ENCODE peak calls at places on chromosomes 1 and 21, in four cellular contexts. R is K562, J is H1, A is HepG2. D is an unnamed sample.

GRCh38 chr1:187691439-187691838 is 862.7 kb downstream of the PLA2G4A start:
- DNase-seq in R (no peak), J (no peak), A (peak; percentile 8), D (no peak)

GRCh38 chr1:197180252-197180878 is 33.9 kb upstream of the ASPM start:
- DNase-seq in R (peak; percentile 40), J (no peak), A (peak; percentile 47), D (no peak)

GRCh38 chr21:42640486-42640885 is 12.9 kb upstream of the PDE9A start:
- DNase-seq in R (no peak), J (no peak), A (no peak), D (no peak)

GRCh38 chr1:16013220-16013907 is 4.5 kb downstream of the HSPB7 start:
- DNase-seq in R (peak; percentile 94), J (peak; percentile 84), A (peak; percentile 60), D (peak; percentile 24)

GRCh38 chr1:27103498-27103897 is 51.4 kb downstream of the SLC9A1 start:
- DNase-seq in R (no peak), J (no peak), A (no peak), D (no peak)

GRCh38 chr1:42484382-42484781 is 21.3 kb downstream of the CCDC30 start:
- DNase-seq in R (no peak), J (no peak), A (peak; percentile 7), D (no peak)

GRCh38 chr1:78075621-78076020 is 29.9 kb downstream of the GIPC2 start:
- DNase-seq in R (no peak), J (no peak), A (no peak), D (no peak)

GRCh38 chr1:194338241-194338948 is 1152.0 kb upstream of the B3GALT2 start:
- DNase-seq in R (no peak), J (no peak), A (no peak), D (no peak)

GRCh38 chr1:48405400-48405799 is 66.6 kb downstream of the SPATA6 start:
- DNase-seq in R (no peak), J (no peak), A (no peak), D (no peak)

GRCh38 chr1:151716771-151717631 is at the start of gene CELF3:
- DNase-seq in R (peak; percentile 74), J (peak; percentile 81), A (no peak), D (no peak)

GRCh38 chr1:175317309-175317708 is 124.7 kb upstream of the KIAA0040 start:
- DNase-seq in R (peak; percentile 57), J (peak; percentile 67), A (no peak), D (no peak)

GRCh38 chr1:35406103-35406502 is 137.6 kb downstream of the ZMYM4 start:
- DNase-seq in R (no peak), J (no peak), A (no peak), D (no peak)

GRCh38 chr1:178973671-178974091 is 52.0 kb upstream of the FAM20B start:
- DNase-seq in R (no peak), J (no peak), A (no peak), D (peak; percentile 19)

GRCh38 chr1:36846366-36846765 is 187.9 kb downstream of the GRIK3 start:
- DNase-seq in R (no peak), J (no peak), A (no peak), D (no peak)

GRCh38 chr1:215453440-215453839 is 113.7 kb upstream of the KCTD3 start:
- DNase-seq in R (no peak), J (no peak), A (no peak), D (no peak)

GRCh38 chr1:179353546-179353945 is 12.2 kb upstream of the AXDND1 start:
- DNase-seq in R (no peak), J (no peak), A (no peak), D (no peak)

GRCh38 chr1:32342704-32343103 is 6.7 kb upstream of the MARCKSL1 start:
- DNase-seq in R (no peak), J (no peak), A (no peak), D (no peak)

GRCh38 chr1:94936861-94937620 is 10.1 kb upstream of the CNN3 start:
- DNase-seq in R (no peak), J (no peak), A (no peak), D (no peak)

GRCh38 chr1:176501596-176501995 is 38.6 kb downstream of the PAPPA2 start:
- DNase-seq in R (no peak), J (no peak), A (no peak), D (no peak)

GRCh38 chr1:170664283-170664827 is 424 bp downstream of the PRRX1 start:
- DNase-seq in R (no peak), J (peak; percentile 80), A (no peak), D (no peak)

GRCh38 chr1:184270556-184270955 is 116.3 kb upstream of the C1orf21 start:
- DNase-seq in R (no peak), J (no peak), A (no peak), D (no peak)

GRCh38 chr1:53091841-53092645 is 30.0 kb downstream of the PODN start:
- DNase-seq in R (no peak), J (no peak), A (no peak), D (no peak)

GRCh38 chr1:212638419-212639151 is 30.0 kb downstream of the ATF3 start:
- DNase-seq in R (no peak), J (no peak), A (no peak), D (no peak)

GRCh38 chr1:2412773-2413494 is 570 bp upstream of the PEX10 start:
- DNase-seq in R (peak; percentile 84), J (no peak), A (peak; percentile 68), D (no peak)

GRCh38 chr1:11365744-11366387 is 92.9 kb downstream of the UBIAD1 start:
- DNase-seq in R (peak; percentile 65), J (no peak), A (no peak), D (no peak)

GRCh38 chr1:69524010-69524409 is 43.7 kb upstream of the LRRC7 start:
- DNase-seq in R (no peak), J (no peak), A (no peak), D (no peak)

GRCh38 chr1:27632387-27633297 is 2.3 kb downstream of the FGR start:
- DNase-seq in R (no peak), J (no peak), A (no peak), D (peak; percentile 94)

GRCh38 chr1:27139980-27140379 is 14.9 kb downstream of the SLC9A1 start:
- DNase-seq in R (no peak), J (no peak), A (no peak), D (no peak)

GRCh38 chr21:39116761-39117425 is 66.4 kb downstream of the PSMG1 start:
- DNase-seq in R (no peak), J (peak; percentile 35), A (no peak), D (no peak)

GRCh38 chr1:36153476-36153875 is 2.5 kb upstream of the MAP7D1 start:
- DNase-seq in R (no peak), J (no peak), A (no peak), D (no peak)

GRCh38 chr1:191608367-191608766 is 549.9 kb upstream of the RGS18 start:
- DNase-seq in R (no peak), J (no peak), A (peak; percentile 16), D (no peak)

GRCh38 chr1:168008595-168008994 is 71.7 kb upstream of the MPC2 start:
- DNase-seq in R (no peak), J (no peak), A (no peak), D (no peak)

GRCh38 chr1:204225841-204226745 is 12.3 kb upstream of the GOLT1A start:
- DNase-seq in R (no peak), J (no peak), A (peak; percentile 32), D (no peak)

GRCh38 chr1:199422206-199422605 is 605.3 kb upstream of the NR5A2 start:
- DNase-seq in R (no peak), J (peak; percentile 45), A (no peak), D (no peak)

GRCh38 chr1:99544328-99544727 is 101.6 kb upstream of the PALMD start:
- DNase-seq in R (no peak), J (no peak), A (no peak), D (no peak)

GRCh38 chr1:65812065-65812464 is 19.4 kb downstream of the PDE4B start:
- DNase-seq in R (no peak), J (no peak), A (no peak), D (peak; percentile 96)

GRCh38 chr1:243731974-243732373 is 118.1 kb downstream of the AKT3 start:
- DNase-seq in R (no peak), J (no peak), A (no peak), D (no peak)

GRCh38 chr1:38353956-38354355 is 307.4 kb upstream of the POU3F1 start:
- DNase-seq in R (no peak), J (no peak), A (no peak), D (no peak)
- TF ChIP-seq EP300 in R (no peak), J (no peak), A (no peak), D (no peak)

DNA sequence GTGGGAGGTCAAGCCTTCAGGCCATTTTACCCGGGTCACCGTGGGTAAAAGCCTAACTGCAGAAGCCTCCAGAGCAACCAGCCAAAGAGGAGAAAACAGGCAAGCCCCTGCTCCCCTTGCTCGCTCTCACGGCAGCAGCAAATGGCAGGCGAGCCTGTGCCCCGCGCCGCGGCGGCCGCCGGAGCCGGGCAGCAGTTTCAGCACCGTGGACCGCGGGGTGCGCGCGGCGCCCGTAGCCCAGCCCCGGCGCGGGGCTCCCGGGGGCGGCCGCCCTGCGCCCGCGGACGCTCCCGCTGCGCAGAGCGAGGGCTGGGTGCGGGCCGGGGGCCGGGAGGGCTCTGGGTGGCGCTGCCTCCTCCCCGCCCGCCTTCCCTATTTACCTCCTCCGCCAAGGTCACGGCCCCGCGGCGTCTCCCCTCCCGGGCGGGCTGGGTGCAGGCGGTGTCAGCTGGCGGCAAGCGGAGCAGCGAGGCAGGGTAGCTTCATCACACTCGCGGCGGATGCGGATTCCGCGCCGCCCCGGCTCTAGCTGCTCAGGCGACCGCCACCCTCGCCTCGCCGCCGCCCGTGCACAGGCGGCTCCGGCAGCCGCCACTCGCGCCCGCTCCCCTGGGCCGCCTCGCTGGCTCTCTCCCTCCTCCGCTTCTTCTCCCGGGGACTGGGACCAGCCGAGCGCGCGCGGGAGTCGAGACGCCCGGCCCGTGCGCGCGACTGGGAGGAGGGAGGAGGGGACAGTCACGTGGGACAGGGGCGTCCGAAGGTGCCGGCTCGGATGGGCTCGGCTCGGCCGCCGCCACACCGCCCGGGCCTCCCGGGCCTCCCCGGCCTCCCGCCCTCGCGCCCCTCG is at the start of gene RGS7:
- DNase-seq in R (no peak), J (peak; percentile 82), A (peak; percentile 4), D (no peak)
- TF ChIP-seq EZH2 in R (no peak), J (peak; percentile 28), A (no peak), D (no peak)

GRCh38 chr1:1401457-1402010 is 2.4 kb upstream of the CCNL2 start:
- DNase-seq in R (no peak), J (no peak), A (no peak), D (no peak)

GRCh38 chr1:1399870-1400575 is 888 bp upstream of the CCNL2 start:
- DNase-seq in R (no peak), J (no peak), A (no peak), D (no peak)

GRCh38 chr1:1399187-1399869 is at the start of gene CCNL2:
- DNase-seq in R (peak; percentile 97), J (peak; percentile 99), A (peak; percentile 93), D (peak; percentile 91)

GRCh38 chr1:1402081-1402900 is 3.2 kb upstream of the CCNL2 start:
- DNase-seq in R (peak; percentile 47), J (peak; percentile 77), A (peak; percentile 52), D (no peak)

GRCh38 chr1:1400576-1401456 is 1.7 kb upstream of the CCNL2 start:
- DNase-seq in R (no peak), J (no peak), A (peak; percentile 93), D (no peak)
- H3K4me1 ChIP-seq in R (peaks cover 55% of the 10 kb centered on the region), J (peaks cover 13% of the 10 kb centered on the region), A (peaks cover 64% of the 10 kb centered on the region), D (peaks cover 30% of the 10 kb centered on the region)

DNA sequence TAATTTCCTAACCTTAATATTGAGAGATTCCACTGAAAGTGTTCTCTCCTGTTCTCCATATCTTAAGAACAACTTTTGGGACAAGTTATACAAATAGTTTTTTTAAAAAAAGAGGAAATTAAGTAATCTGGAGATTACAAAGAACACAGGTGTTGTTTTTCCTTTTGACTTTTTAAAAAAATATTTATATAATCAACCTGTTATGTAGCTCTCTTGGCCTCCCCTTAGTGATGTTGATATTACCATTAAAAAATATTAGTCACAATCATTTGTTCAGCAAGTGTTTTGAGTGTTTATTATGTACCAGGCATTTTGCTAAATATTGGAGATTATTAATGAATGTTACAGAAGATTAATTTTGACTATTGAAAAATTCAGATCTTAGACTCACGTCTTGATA is 8.1 kb downstream of the MAN1A2 start:
- DNase-seq in R (no peak), J (no peak), A (no peak), D (no peak)
- TF ChIP-seq EP300 in R (no peak), J (no peak), A (no peak), D (no peak)

D was measured in GM12878.